ENCODE peak calls at places on chromosomes 4 and X, in six cellular contexts. One of them, this sample, is unnamed.

GRCh38 chrX:130165181-130165702 is 399 bp downstream of the AIFM1 start:
- DNase-seq in AG10803: peak; percentile 47
- DNase-seq in GM23338: no peak
- DNase-seq in kidney epithelial cell: no peak
- DNase-seq in right lobe of liver: no peak
- DNase-seq in adrenal gland: no peak
- DNase-seq in this sample: no peak

GRCh38 chrX:39693298-39693697 is 404.5 kb downstream of the BCOR start:
- DNase-seq in AG10803: no peak
- DNase-seq in GM23338: peak; percentile 25
- DNase-seq in kidney epithelial cell: no peak
- DNase-seq in right lobe of liver: no peak
- DNase-seq in adrenal gland: no peak
- DNase-seq in this sample: no peak

GRCh38 chrX:10615931-10616780 is 4.2 kb downstream of the MID1 start:
- DNase-seq in AG10803: peak; percentile 87
- DNase-seq in GM23338: peak; percentile 68
- DNase-seq in kidney epithelial cell: no peak
- DNase-seq in right lobe of liver: no peak
- DNase-seq in adrenal gland: peak; percentile 45
- DNase-seq in this sample: peak; percentile 75

GRCh38 chrX:69083785-69084184 is 81.5 kb downstream of the PJA1 start:
- DNase-seq in AG10803: no peak
- DNase-seq in GM23338: no peak
- DNase-seq in kidney epithelial cell: no peak
- DNase-seq in right lobe of liver: no peak
- DNase-seq in adrenal gland: no peak
- DNase-seq in this sample: no peak

GRCh38 chr4:34037280-34037679 is 2207.0 kb downstream of the ARAP2 start:
- DNase-seq in AG10803: no peak
- DNase-seq in GM23338: no peak
- DNase-seq in kidney epithelial cell: no peak
- DNase-seq in right lobe of liver: no peak
- DNase-seq in adrenal gland: no peak
- DNase-seq in this sample: no peak

GRCh38 chr4:118112647-118113046 is 78.4 kb downstream of the NDST3 start:
- DNase-seq in AG10803: no peak
- DNase-seq in GM23338: no peak
- DNase-seq in kidney epithelial cell: peak; percentile 1
- DNase-seq in right lobe of liver: no peak
- DNase-seq in adrenal gland: no peak
- DNase-seq in this sample: peak; percentile 16

GRCh38 chrX:129600981-129601424 is 53.8 kb downstream of the APLN start:
- DNase-seq in AG10803: peak; percentile 22
- DNase-seq in GM23338: peak; percentile 60
- DNase-seq in kidney epithelial cell: no peak
- DNase-seq in right lobe of liver: no peak
- DNase-seq in adrenal gland: no peak
- DNase-seq in this sample: peak; percentile 18

GRCh38 chrX:119981286-119982070 is 37.9 kb upstream of the NKAP start:
- DNase-seq in AG10803: peak; percentile 3
- DNase-seq in GM23338: peak; percentile 73
- DNase-seq in kidney epithelial cell: no peak
- DNase-seq in right lobe of liver: no peak
- DNase-seq in adrenal gland: peak; percentile 13
- DNase-seq in this sample: no peak

GRCh38 chr4:75671802-75672421 is 1.3 kb downstream of the G3BP2 start:
- DNase-seq in AG10803: no peak
- DNase-seq in GM23338: no peak
- DNase-seq in kidney epithelial cell: no peak
- DNase-seq in right lobe of liver: no peak
- DNase-seq in adrenal gland: no peak
- DNase-seq in this sample: peak; percentile 11

GRCh38 chrX:36908801-36909403 is 99.3 kb upstream of the FAM47C start:
- DNase-seq in AG10803: peak; percentile 22
- DNase-seq in GM23338: peak; percentile 28
- DNase-seq in kidney epithelial cell: peak; percentile 1
- DNase-seq in right lobe of liver: no peak
- DNase-seq in adrenal gland: no peak
- DNase-seq in this sample: peak; percentile 31

GRCh38 chr4:23324291-23324690 is 565.6 kb downstream of the PPARGC1A start:
- DNase-seq in AG10803: no peak
- DNase-seq in GM23338: no peak
- DNase-seq in kidney epithelial cell: peak; percentile 72
- DNase-seq in right lobe of liver: no peak
- DNase-seq in adrenal gland: no peak
- DNase-seq in this sample: peak; percentile 56
- H3K4me3 ChIP-seq in AG10803: no peak overlapping the region
- H3K4me3 ChIP-seq in GM23338: no peak overlapping the region
- H3K4me3 ChIP-seq in kidney epithelial cell: no peak overlapping the region
- H3K4me3 ChIP-seq in right lobe of liver: no peak overlapping the region
- H3K4me3 ChIP-seq in adrenal gland: no peak overlapping the region
- H3K4me3 ChIP-seq in this sample: no peak overlapping the region

DNA sequence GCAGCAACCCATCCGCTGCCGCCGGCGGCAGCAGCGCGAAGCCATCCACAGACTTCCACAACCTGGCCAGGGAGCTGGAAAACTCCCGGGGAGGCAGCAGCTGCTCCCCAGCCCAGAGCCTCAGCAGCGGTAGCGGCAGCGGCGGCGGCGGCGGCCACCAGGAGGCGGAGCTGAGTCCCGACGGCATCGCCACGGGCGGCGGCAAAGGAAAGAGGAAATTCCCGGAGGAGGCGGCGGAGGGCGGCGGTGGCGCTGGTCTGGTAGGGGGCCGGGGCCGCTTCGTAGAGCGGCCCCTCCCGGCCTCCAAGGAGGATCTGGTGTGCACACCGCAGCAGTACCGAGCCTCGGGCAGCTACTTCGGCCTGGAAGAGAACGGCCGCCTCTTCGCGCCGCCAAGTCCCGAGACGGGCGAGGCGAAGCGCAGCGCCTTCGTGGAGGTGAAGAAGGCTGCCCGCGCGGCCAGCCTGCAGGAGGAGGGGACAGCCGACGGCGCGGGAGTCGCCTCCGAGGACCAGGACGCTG is 4.9 kb downstream of the PRDM8 start:
- DNase-seq in AG10803: peak; percentile 82
- DNase-seq in GM23338: peak; percentile 81
- DNase-seq in kidney epithelial cell: no peak
- DNase-seq in right lobe of liver: peak; percentile 87
- DNase-seq in adrenal gland: peak; percentile 73
- DNase-seq in this sample: peak; percentile 82
- TF ChIP-seq CTCF in AG10803: peak; percentile 50
- TF ChIP-seq CTCF in GM23338: peak; percentile 50
- TF ChIP-seq CTCF in kidney epithelial cell: peak; percentile 77
- TF ChIP-seq CTCF in right lobe of liver: peak; percentile 74
- TF ChIP-seq CTCF in adrenal gland: peak; percentile 69
- TF ChIP-seq CTCF in this sample: peak; percentile 68

GRCh38 chrX:115564243-115564642 is 3.3 kb downstream of the PLS3 start:
- DNase-seq in AG10803: no peak
- DNase-seq in GM23338: no peak
- DNase-seq in kidney epithelial cell: no peak
- DNase-seq in right lobe of liver: no peak
- DNase-seq in adrenal gland: no peak
- DNase-seq in this sample: peak; percentile 49
- H3K4me3 ChIP-seq in AG10803: no peak overlapping the region
- H3K4me3 ChIP-seq in GM23338: no peak overlapping the region
- H3K4me3 ChIP-seq in kidney epithelial cell: no peak overlapping the region
- H3K4me3 ChIP-seq in right lobe of liver: no peak overlapping the region
- H3K4me3 ChIP-seq in adrenal gland: no peak overlapping the region
- H3K4me3 ChIP-seq in this sample: no peak overlapping the region

GRCh38 chr4:74042681-74043080 is 4.2 kb upstream of the CXCL3 start:
- DNase-seq in AG10803: no peak
- DNase-seq in GM23338: peak; percentile 35
- DNase-seq in kidney epithelial cell: no peak
- DNase-seq in right lobe of liver: no peak
- DNase-seq in adrenal gland: no peak
- DNase-seq in this sample: no peak
- TF ChIP-seq CTCF in AG10803: no peak
- TF ChIP-seq CTCF in GM23338: peak; percentile 31
- TF ChIP-seq CTCF in kidney epithelial cell: no peak
- TF ChIP-seq CTCF in right lobe of liver: peak; percentile 34
- TF ChIP-seq CTCF in adrenal gland: no peak
- TF ChIP-seq CTCF in this sample: no peak

GRCh38 chrX:64843224-64843623 is 133.0 kb downstream of the ZC4H2 start:
- DNase-seq in AG10803: no peak
- DNase-seq in GM23338: no peak
- DNase-seq in kidney epithelial cell: no peak
- DNase-seq in right lobe of liver: no peak
- DNase-seq in adrenal gland: no peak
- DNase-seq in this sample: no peak

DNA sequence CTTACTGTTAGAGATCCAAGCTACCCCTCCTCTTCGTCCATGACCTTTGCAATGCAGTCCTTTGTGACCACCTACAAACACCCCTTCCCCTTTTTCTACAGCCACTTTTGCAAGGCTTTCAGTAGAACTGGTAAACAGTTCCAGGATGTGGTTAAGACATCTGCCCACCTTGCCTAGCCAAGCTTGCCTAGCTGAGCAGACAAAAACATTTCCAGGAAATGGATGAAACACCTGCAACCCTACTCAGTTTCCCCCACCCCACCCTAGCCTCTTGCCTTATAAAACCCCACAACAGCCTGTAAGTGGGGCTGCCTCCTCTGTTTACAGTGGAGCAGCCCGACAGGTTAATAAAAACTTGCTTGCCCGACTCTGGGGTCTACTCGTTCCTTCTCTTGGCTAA is 133.8 kb downstream of the ZC4H2 start:
- DNase-seq in AG10803: no peak
- DNase-seq in GM23338: no peak
- DNase-seq in kidney epithelial cell: no peak
- DNase-seq in right lobe of liver: no peak
- DNase-seq in adrenal gland: no peak
- DNase-seq in this sample: no peak
- H3K4me3 ChIP-seq in AG10803: no peak overlapping the region
- H3K4me3 ChIP-seq in GM23338: no peak overlapping the region
- H3K4me3 ChIP-seq in kidney epithelial cell: no peak overlapping the region
- H3K4me3 ChIP-seq in right lobe of liver: no peak overlapping the region
- H3K4me3 ChIP-seq in adrenal gland: no peak overlapping the region
- H3K4me3 ChIP-seq in this sample: no peak overlapping the region

DNA sequence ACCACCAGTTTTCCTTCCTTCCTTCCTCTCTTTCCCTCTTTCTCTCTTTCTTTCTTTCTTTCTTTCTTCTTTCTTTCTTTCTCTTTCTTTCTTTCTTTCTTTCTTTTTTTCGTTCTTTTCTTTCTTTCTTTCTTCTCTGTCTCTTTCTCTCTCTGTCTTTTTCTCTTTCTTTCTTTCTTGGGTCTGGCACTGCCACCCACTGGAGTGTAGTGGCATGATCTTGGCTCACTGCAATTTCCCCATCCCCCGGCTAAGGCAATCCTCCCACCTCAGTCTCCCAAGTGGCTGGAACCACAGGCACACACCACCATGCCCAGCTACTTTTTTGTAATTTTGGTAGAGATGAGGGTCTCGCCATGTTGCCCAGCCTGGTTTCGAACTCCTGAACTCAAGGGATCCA is 51.6 kb upstream of the NHS start:
- DNase-seq in AG10803: no peak
- DNase-seq in GM23338: no peak
- DNase-seq in kidney epithelial cell: no peak
- DNase-seq in right lobe of liver: no peak
- DNase-seq in adrenal gland: peak; percentile 7
- DNase-seq in this sample: no peak
- TF ChIP-seq CTCF in AG10803: no peak
- TF ChIP-seq CTCF in GM23338: peak; percentile 28
- TF ChIP-seq CTCF in kidney epithelial cell: no peak
- TF ChIP-seq CTCF in right lobe of liver: no peak
- TF ChIP-seq CTCF in adrenal gland: peak; percentile 28
- TF ChIP-seq CTCF in this sample: no peak

GRCh38 chr4:6217716-6218381 is 17.5 kb upstream of the JAKMIP1 start:
- DNase-seq in AG10803: no peak
- DNase-seq in GM23338: no peak
- DNase-seq in kidney epithelial cell: no peak
- DNase-seq in right lobe of liver: no peak
- DNase-seq in adrenal gland: no peak
- DNase-seq in this sample: no peak
- H3K4me3 ChIP-seq in AG10803: no peak overlapping the region
- H3K4me3 ChIP-seq in GM23338: no peak overlapping the region
- H3K4me3 ChIP-seq in kidney epithelial cell: no peak overlapping the region
- H3K4me3 ChIP-seq in right lobe of liver: no peak overlapping the region
- H3K4me3 ChIP-seq in adrenal gland: no peak overlapping the region
- H3K4me3 ChIP-seq in this sample: no peak overlapping the region

GRCh38 chr4:155529761-155530160 is 136.9 kb upstream of the GUCY1A1 start:
- DNase-seq in AG10803: no peak
- DNase-seq in GM23338: no peak
- DNase-seq in kidney epithelial cell: no peak
- DNase-seq in right lobe of liver: no peak
- DNase-seq in adrenal gland: no peak
- DNase-seq in this sample: no peak

GRCh38 chr4:155526452-155527169 is 140.0 kb upstream of the GUCY1A1 start:
- DNase-seq in AG10803: peak; percentile 21
- DNase-seq in GM23338: no peak
- DNase-seq in kidney epithelial cell: no peak
- DNase-seq in right lobe of liver: no peak
- DNase-seq in adrenal gland: no peak
- DNase-seq in this sample: no peak

GRCh38 chr4:155530857-155531256 is 135.8 kb upstream of the GUCY1A1 start:
- DNase-seq in AG10803: no peak
- DNase-seq in GM23338: no peak
- DNase-seq in kidney epithelial cell: no peak
- DNase-seq in right lobe of liver: no peak
- DNase-seq in adrenal gland: no peak
- DNase-seq in this sample: no peak

GRCh38 chr4:155530290-155530689 is 136.4 kb upstream of the GUCY1A1 start:
- DNase-seq in AG10803: no peak
- DNase-seq in GM23338: no peak
- DNase-seq in kidney epithelial cell: no peak
- DNase-seq in right lobe of liver: no peak
- DNase-seq in adrenal gland: no peak
- DNase-seq in this sample: no peak

DNA sequence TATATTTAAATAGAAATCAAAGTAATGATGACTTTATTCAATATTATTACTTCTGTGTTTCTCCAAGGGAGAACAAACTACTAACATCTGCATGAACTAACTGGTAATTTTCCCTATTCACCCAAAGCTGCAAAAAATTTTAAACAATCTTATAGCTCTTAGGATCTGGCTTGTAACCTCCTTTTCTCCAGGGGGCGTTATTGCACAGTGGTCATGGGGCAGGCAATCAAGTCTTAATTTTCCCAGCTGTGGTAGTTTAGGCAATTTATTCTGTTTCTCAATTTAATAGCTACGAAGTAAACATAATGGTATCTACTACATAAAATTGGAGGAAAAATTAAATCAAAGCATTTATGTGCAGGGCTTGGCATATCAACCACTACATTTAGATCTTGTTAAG is 137.5 kb upstream of the GUCY1A1 start:
- DNase-seq in AG10803: peak; percentile 48
- DNase-seq in GM23338: peak; percentile 61
- DNase-seq in kidney epithelial cell: no peak
- DNase-seq in right lobe of liver: no peak
- DNase-seq in adrenal gland: no peak
- DNase-seq in this sample: no peak
- TF ChIP-seq CTCF in AG10803: peak; percentile 45
- TF ChIP-seq CTCF in GM23338: peak; percentile 75
- TF ChIP-seq CTCF in kidney epithelial cell: peak; percentile 33
- TF ChIP-seq CTCF in right lobe of liver: peak; percentile 45
- TF ChIP-seq CTCF in adrenal gland: no peak
- TF ChIP-seq CTCF in this sample: peak; percentile 37

GRCh38 chrX:132908891-132909290 is 49.5 kb downstream of the HS6ST2 start:
- DNase-seq in AG10803: no peak
- DNase-seq in GM23338: no peak
- DNase-seq in kidney epithelial cell: no peak
- DNase-seq in right lobe of liver: no peak
- DNase-seq in adrenal gland: no peak
- DNase-seq in this sample: no peak
- H3K4me3 ChIP-seq in AG10803: no peak overlapping the region
- H3K4me3 ChIP-seq in GM23338: no peak overlapping the region
- H3K4me3 ChIP-seq in kidney epithelial cell: no peak overlapping the region
- H3K4me3 ChIP-seq in right lobe of liver: no peak overlapping the region
- H3K4me3 ChIP-seq in adrenal gland: no peak overlapping the region
- H3K4me3 ChIP-seq in this sample: no peak overlapping the region

This sample was measured in astrocyte of the spinal cord.